ENCODE peak calls at places on chromosomes 6 and 20, in six cellular contexts. L is globus pallidus; H is GM13977; G is stimulated activated CD4-positive, alpha-beta T cell treated with anti-CD3 and anti-CD28 coated beads, Interleukin-4, amount 100 ng/mL, for 48 hours; I is iPS-NIHi11; V is A673. C is an unnamed sample.

GRCh38 chr20:32189691-32190607 is 17.6 kb downstream of the PLAGL2 start:
- DNase-seq in L (peak), H (peak), G (no peak), I (peak), V (peak), C (peak)

GRCh38 chr6:49541210-49541724 is 9.2 kb upstream of the C6orf141 start:
- DNase-seq in L (no peak), H (no peak), G (no peak), I (no peak), V (peak), C (no peak)

GRCh38 chr6:7241709-7242645 is 71.0 kb downstream of the SSR1 start:
- DNase-seq in L (no peak), H (no peak), G (no peak), I (no peak), V (peak), C (no peak)

GRCh38 chr6:1554881-1555569 is 54.7 kb upstream of the FOXC1 start:
- DNase-seq in L (peak), H (peak), G (peak), I (peak), V (peak), C (peak)

GRCh38 chr6:166307981-166308768 is at the start of gene PRR18:
- DNase-seq in L (peak), H (peak), G (no peak), I (peak), V (no peak), C (no peak)

GRCh38 chr6:16040282-16040974 is 88.5 kb upstream of the MYLIP start:
- DNase-seq in L (no peak), H (no peak), G (no peak), I (no peak), V (no peak), C (no peak)

GRCh38 chr20:59518881-59519706 is 85.2 kb upstream of the PHACTR3 start:
- DNase-seq in L (peak), H (peak), G (no peak), I (peak), V (peak), C (peak)

GRCh38 chr20:40677343-40677924 is 11.6 kb downstream of the MAFB start:
- DNase-seq in L (no peak), H (no peak), G (no peak), I (no peak), V (no peak), C (no peak)

GRCh38 chr20:13333793-13334192 is 112.7 kb downstream of the ISM1 start:
- DNase-seq in L (no peak), H (no peak), G (no peak), I (no peak), V (no peak), C (no peak)

GRCh38 chr20:41446471-41446870 is 79.9 kb upstream of the EMILIN3 start:
- DNase-seq in L (no peak), H (no peak), G (no peak), I (no peak), V (no peak), C (no peak)

GRCh38 chr6:32445321-32445854 is 5.7 kb downstream of the HLA-DRA start:
- DNase-seq in L (no peak), H (no peak), G (no peak), I (no peak), V (no peak), C (no peak)

GRCh38 chr20:17036546-17036945 is 190.3 kb upstream of the PCSK2 start:
- DNase-seq in L (no peak), H (no peak), G (no peak), I (no peak), V (no peak), C (no peak)

GRCh38 chr20:818001-818664 is 15.4 kb upstream of the FAM110A start:
- DNase-seq in L (no peak), H (no peak), G (no peak), I (no peak), V (no peak), C (no peak)

GRCh38 chr20:53827292-53827995 is 233.8 kb upstream of the ZNF217 start:
- DNase-seq in L (no peak), H (no peak), G (no peak), I (no peak), V (no peak), C (no peak)

GRCh38 chr20:41632896-41633295 is 14.7 kb upstream of the CHD6 start:
- DNase-seq in L (no peak), H (no peak), G (no peak), I (no peak), V (no peak), C (no peak)

GRCh38 chr6:132131777-132132176 is 180.6 kb upstream of the CCN2 start:
- DNase-seq in L (no peak), H (no peak), G (no peak), I (peak), V (peak), C (no peak)

GRCh38 chr6:160297310-160297709 is 38.7 kb upstream of the SLC22A2 start:
- DNase-seq in L (no peak), H (no peak), G (no peak), I (peak), V (no peak), C (no peak)

GRCh38 chr6:69308584-69308983 is 488.2 kb downstream of the LMBRD1 start:
- DNase-seq in L (no peak), H (no peak), G (no peak), I (no peak), V (no peak), C (no peak)

GRCh38 chr6:46453221-46453620 is 38.0 kb downstream of the RCAN2 start:
- DNase-seq in L (no peak), H (no peak), G (no peak), I (no peak), V (no peak), C (peak)

GRCh38 chr20:7207186-7207585 is 439.7 kb downstream of the BMP2 start:
- DNase-seq in L (no peak), H (no peak), G (no peak), I (no peak), V (no peak), C (no peak)

GRCh38 chr20:49750611-49751396 is 37.1 kb upstream of the B4GALT5 start:
- DNase-seq in L (no peak), H (peak), G (no peak), I (no peak), V (no peak), C (no peak)

GRCh38 chr6:7108964-7109836 is 1.4 kb downstream of the RREB1 start:
- DNase-seq in L (no peak), H (peak), G (no peak), I (peak), V (peak), C (no peak)

GRCh38 chr6:116922853-116923548 is 46.0 kb downstream of the RFX6 start:
- DNase-seq in L (no peak), H (no peak), G (no peak), I (no peak), V (peak), C (no peak)

GRCh38 chr6:84753173-84753572 is 11.2 kb downstream of the TBX18 start:
- DNase-seq in L (no peak), H (no peak), G (no peak), I (no peak), V (no peak), C (no peak)

GRCh38 chr6:40626886-40627285 is 39.7 kb upstream of the LRFN2 start:
- DNase-seq in L (no peak), H (no peak), G (no peak), I (no peak), V (no peak), C (no peak)

GRCh38 chr6:51398064-51398740 is 579.5 kb downstream of the TFAP2B start:
- DNase-seq in L (no peak), H (no peak), G (no peak), I (no peak), V (no peak), C (no peak)

GRCh38 chr6:78749326-78749725 is 118.0 kb upstream of the IRAK1BP1 start:
- DNase-seq in L (no peak), H (no peak), G (no peak), I (no peak), V (no peak), C (no peak)

C was measured in G401.